ENCODE peak calls at places on chromosomes 1 and 21, in six cellular contexts. H is DND-41, U is endothelial cell of umbilical vein, D is NT2/D1, Z is neural progenitor cell, C is mammary epithelial cell. B is an unnamed sample.

GRCh38 chr1:24141311-24141997 is 1.5 kb downstream of the IL22RA1 start:
- DNase-seq in H (no peak), U (no peak), D (no peak), Z (no peak), C (no peak), B (no peak)

GRCh38 chr1:48498096-48498791 is 26.2 kb upstream of the SPATA6 start:
- DNase-seq in H (peak; percentile 64), U (peak; percentile 73), D (peak; percentile 76), Z (peak; percentile 81), C (peak; percentile 43), B (peak; percentile 7)

GRCh38 chr1:15033264-15033663 is 120.3 kb upstream of the TMEM51 start:
- DNase-seq in H (no peak), U (no peak), D (no peak), Z (no peak), C (peak; percentile 14), B (no peak)

GRCh38 chr1:205658943-205659581 is 21.2 kb downstream of the SLC45A3 start:
- DNase-seq in H (peak; percentile 77), U (peak; percentile 70), D (no peak), Z (peak; percentile 90), C (peak; percentile 46), B (no peak)

GRCh38 chr21:42849759-42850412 is 29.5 kb downstream of the WDR4 start:
- DNase-seq in H (no peak), U (no peak), D (no peak), Z (no peak), C (no peak), B (no peak)

GRCh38 chr21:37257967-37258877 is 8.9 kb downstream of the VPS26C start:
- DNase-seq in H (peak; percentile 86), U (peak; percentile 75), D (peak; percentile 43), Z (peak; percentile 91), C (peak; percentile 81), B (no peak)

GRCh38 chr21:46661211-46661625 is 25.7 kb downstream of the PRMT2 start:
- DNase-seq in H (no peak), U (peak; percentile 32), D (peak; percentile 89), Z (peak; percentile 93), C (peak; percentile 43), B (no peak)

GRCh38 chr1:25026757-25027450 is 96.8 kb upstream of the RUNX3 start:
- DNase-seq in H (no peak), U (no peak), D (peak; percentile 76), Z (no peak), C (no peak), B (no peak)

GRCh38 chr1:227888404-227889046 is 59.2 kb downstream of the WNT9A start:
- DNase-seq in H (no peak), U (no peak), D (no peak), Z (no peak), C (no peak), B (no peak)

GRCh38 chr1:219549215-219549614 is 63.7 kb downstream of the ZC3H11B start:
- DNase-seq in H (no peak), U (no peak), D (no peak), Z (no peak), C (no peak), B (no peak)

GRCh38 chr1:161725888-161726630 is 4.7 kb downstream of the FCRLB start:
- DNase-seq in H (peak; percentile 8), U (peak; percentile 49), D (peak; percentile 36), Z (peak; percentile 71), C (peak; percentile 54), B (no peak)

DNA sequence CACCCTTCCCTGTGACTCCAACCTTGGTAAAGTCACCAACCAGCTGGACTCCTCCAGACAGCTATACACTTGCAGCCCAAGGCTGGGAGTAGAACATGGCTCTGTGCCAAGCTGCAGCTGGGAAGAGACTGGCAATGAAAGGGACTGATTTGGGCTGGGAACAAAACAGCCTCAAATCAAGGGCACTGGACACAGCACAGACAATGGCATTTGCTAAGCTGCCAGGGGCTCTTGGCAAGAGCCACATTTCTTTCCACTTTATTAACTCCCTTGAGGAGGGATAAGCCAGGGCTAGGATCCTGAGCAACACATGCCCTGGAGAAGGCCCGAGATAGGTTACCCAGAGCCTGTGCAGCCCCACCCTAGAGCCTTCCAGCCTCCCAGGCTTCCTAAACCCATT is 12.0 kb downstream of the SYT11 start:
- DNase-seq in H (no peak), U (peak; percentile 29), D (no peak), Z (peak; percentile 38), C (peak; percentile 14), B (no peak)
- H3K36me3 ChIP-seq in H (no peaks in the 10 kb centered on the region), U (peaks cover 3% of the 10 kb centered on the region), D (no peaks in the 10 kb centered on the region), Z (no peaks in the 10 kb centered on the region), C (no peaks in the 10 kb centered on the region), B (no peaks in the 10 kb centered on the region)

DNA sequence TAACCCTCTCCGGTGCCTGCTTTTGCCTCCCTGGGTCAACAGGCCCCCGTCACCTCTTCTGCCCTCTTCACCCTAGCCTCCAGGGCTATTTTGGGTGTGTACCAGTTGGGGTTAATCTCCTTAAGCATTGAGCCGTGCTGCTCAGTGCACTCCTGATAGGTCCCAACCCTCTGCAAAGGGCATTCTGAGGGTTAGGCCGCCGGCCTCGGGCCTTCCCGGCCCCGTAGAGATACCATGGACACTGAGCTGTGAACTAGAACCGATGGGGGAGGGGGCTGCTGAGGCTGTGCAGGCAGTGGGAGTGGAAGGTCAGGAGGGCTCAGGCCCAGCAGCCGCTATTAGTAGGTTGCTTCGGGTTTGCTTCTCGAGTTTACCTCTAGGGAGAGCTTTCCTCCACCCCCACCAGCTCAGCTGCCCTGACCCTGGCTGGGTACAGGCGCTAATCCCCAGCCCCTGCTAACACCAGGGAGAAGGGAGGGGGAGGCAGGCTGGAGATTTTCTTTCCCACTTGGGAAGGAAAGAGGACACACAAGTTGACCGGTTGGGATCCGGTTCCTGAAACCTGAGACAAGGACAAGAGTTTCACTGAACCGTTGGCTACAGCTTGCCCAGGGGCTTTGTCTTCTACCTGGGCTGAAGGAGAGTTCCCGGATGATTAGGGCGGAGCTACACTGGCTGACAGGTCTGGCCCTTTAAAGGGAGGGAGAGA is 4.8 kb downstream of the LMOD1 start:
- DNase-seq in H (no peak), U (no peak), D (peak; percentile 80), Z (peak; percentile 96), C (no peak), B (no peak)
- H3K9ac ChIP-seq in H (no peak overlapping the region), U (no peak overlapping the region), D (peak overlapping the region; percentile 74), Z (no peak overlapping the region), C (no peak overlapping the region), B (no peak overlapping the region)

DNA sequence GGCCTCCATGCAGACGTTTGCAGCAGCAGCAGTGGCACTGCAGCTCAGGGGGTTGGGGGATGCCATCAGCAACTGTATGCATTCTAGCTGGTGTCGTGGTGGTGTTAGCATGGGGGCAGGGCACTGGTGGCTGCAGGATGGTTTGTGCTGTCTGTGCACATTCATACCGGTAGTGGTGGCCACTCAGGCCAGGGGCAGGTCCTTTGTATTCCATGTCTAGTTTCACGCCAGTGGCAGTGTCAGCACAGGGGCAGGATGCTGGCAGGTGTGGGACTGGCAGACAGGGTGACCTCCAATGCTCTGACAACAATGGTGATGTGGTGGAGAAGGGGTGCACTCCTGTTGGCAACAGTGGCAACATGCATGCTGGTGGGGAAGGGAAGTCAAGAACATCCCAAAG is 194.2 kb upstream of the LRRC7 start:
- DNase-seq in H (no peak), U (no peak), D (no peak), Z (no peak), C (no peak), B (no peak)
- H3K9me3 ChIP-seq in H (no peaks in the 10 kb centered on the region), U (no peaks in the 10 kb centered on the region), D (no peaks in the 10 kb centered on the region), Z (no peaks in the 10 kb centered on the region), C (no peaks in the 10 kb centered on the region), B (no peaks in the 10 kb centered on the region)

GRCh38 chr1:16132325-16132785 is 23.5 kb downstream of the EPHA2 start:
- DNase-seq in H (no peak), U (no peak), D (no peak), Z (no peak), C (no peak), B (no peak)
- H3K36me3 ChIP-seq in H (no peaks in the 10 kb centered on the region), U (peaks cover 83% of the 10 kb centered on the region), D (peaks cover 90% of the 10 kb centered on the region), Z (no peaks in the 10 kb centered on the region), C (peaks cover 71% of the 10 kb centered on the region), B (peaks cover 69% of the 10 kb centered on the region)

GRCh38 chr21:20790113-20790512 is 208.1 kb upstream of the NCAM2 start:
- DNase-seq in H (no peak), U (no peak), D (peak; percentile 87), Z (peak; percentile 29), C (no peak), B (no peak)
- H3K9ac ChIP-seq in H (no peak overlapping the region), U (no peak overlapping the region), D (no peak overlapping the region), Z (no peak overlapping the region), C (no peak overlapping the region), B (no peak overlapping the region)